ENCODE peak calls at places on chromosomes 12 and 14, in six cellular contexts. P is trophoblast cell, O is H9, M is IMR-90, Y is neuronal stem cell, C is H1. X is an unnamed sample.

GRCh38 chr12:53049582-53050318 is at the start of gene TNS2:
- DNase-seq in P (no peak), O (peak), M (peak), Y (no peak), C (peak), X (peak)

GRCh38 chr12:92899388-92900001 is 29.6 kb downstream of the EEA1 start:
- DNase-seq in P (peak), O (no peak), M (peak), Y (no peak), C (no peak), X (peak)

GRCh38 chr14:74710477-74710876 is 2.4 kb downstream of the AREL1 start:
- DNase-seq in P (no peak), O (no peak), M (no peak), Y (no peak), C (no peak), X (no peak)

GRCh38 chr12:206746-207440 is 7.1 kb downstream of the SLC6A12 start:
- DNase-seq in P (no peak), O (no peak), M (no peak), Y (no peak), C (no peak), X (no peak)

GRCh38 chr12:47800582-47800981 is 19.1 kb downstream of the HDAC7 start:
- DNase-seq in P (no peak), O (no peak), M (no peak), Y (no peak), C (no peak), X (no peak)

GRCh38 chr12:37543131-37543965 is 773.2 kb upstream of the ALG10B start:
- DNase-seq in P (no peak), O (no peak), M (no peak), Y (no peak), C (no peak), X (no peak)

GRCh38 chr12:4526923-4527546 is 11.7 kb upstream of the RAD51AP1 start:
- DNase-seq in P (peak), O (no peak), M (peak), Y (no peak), C (no peak), X (peak)

GRCh38 chr12:65430571-65431306 is 152.3 kb downstream of the MSRB3 start:
- DNase-seq in P (peak), O (no peak), M (peak), Y (no peak), C (no peak), X (peak)

GRCh38 chr12:63124778-63125177 is 26.2 kb downstream of the AVPR1A start:
- DNase-seq in P (no peak), O (no peak), M (no peak), Y (no peak), C (no peak), X (no peak)

GRCh38 chr14:95361373-95362179 is 41.9 kb upstream of the CLMN start:
- DNase-seq in P (peak), O (peak), M (no peak), Y (no peak), C (peak), X (no peak)

GRCh38 chr12:47156167-47156736 is 76.5 kb upstream of the AMIGO2 start:
- DNase-seq in P (peak), O (no peak), M (peak), Y (no peak), C (no peak), X (peak)

GRCh38 chr12:71456990-71457389 is 17.4 kb downstream of the LGR5 start:
- DNase-seq in P (no peak), O (no peak), M (no peak), Y (no peak), C (no peak), X (no peak)

GRCh38 chr12:7512528-7512927 is 9.0 kb upstream of the CD163 start:
- DNase-seq in P (peak), O (peak), M (peak), Y (no peak), C (no peak), X (peak)

GRCh38 chr12:83057436-83057835 is 370.7 kb downstream of the TMTC2 start:
- DNase-seq in P (no peak), O (no peak), M (no peak), Y (no peak), C (no peak), X (no peak)

GRCh38 chr12:69492739-69493138 is 22.6 kb downstream of the FRS2 start:
- DNase-seq in P (no peak), O (no peak), M (no peak), Y (no peak), C (no peak), X (no peak)

GRCh38 chr14:89249296-89249565 is 167.8 kb downstream of the FOXN3 start:
- DNase-seq in P (peak), O (peak), M (peak), Y (no peak), C (no peak), X (no peak)

GRCh38 chr14:73136387-73137221 is at the start of gene PSEN1:
- DNase-seq in P (peak), O (peak), M (peak), Y (peak), C (peak), X (peak)

GRCh38 chr14:91350813-91351507 is 66.7 kb downstream of the CCDC88C start:
- DNase-seq in P (no peak), O (no peak), M (no peak), Y (no peak), C (no peak), X (no peak)

GRCh38 chr14:102949062-102949800 is 26.8 kb downstream of the AMN start:
- DNase-seq in P (peak), O (no peak), M (peak), Y (no peak), C (no peak), X (peak)

GRCh38 chr12:100267603-100268281 is 765 bp downstream of the SCYL2 start:
- DNase-seq in P (peak), O (no peak), M (peak), Y (peak), C (peak), X (peak)

GRCh38 chr12:43104524-43104923 is 447.5 kb downstream of the ADAMTS20 start:
- DNase-seq in P (no peak), O (no peak), M (peak), Y (no peak), C (no peak), X (no peak)

GRCh38 chr12:1907652-1908611 is 10.5 kb downstream of the CACNA2D4 start:
- DNase-seq in P (peak), O (peak), M (no peak), Y (no peak), C (peak), X (no peak)

GRCh38 chr14:72892879-72893635 is 844 bp downstream of the DPF3 start:
- DNase-seq in P (peak), O (no peak), M (no peak), Y (no peak), C (peak), X (peak)

GRCh38 chr14:102356280-102356679 is 6.4 kb downstream of the CINP start:
- DNase-seq in P (no peak), O (no peak), M (no peak), Y (no peak), C (no peak), X (no peak)

GRCh38 chr12:94807951-94808350 is 157.6 kb upstream of the TMCC3 start:
- DNase-seq in P (no peak), O (no peak), M (no peak), Y (no peak), C (no peak), X (no peak)

GRCh38 chr14:58645641-58646040 is 7.9 kb downstream of the DACT1 start:
- DNase-seq in P (no peak), O (no peak), M (no peak), Y (no peak), C (no peak), X (no peak)

GRCh38 chr14:37573355-37573754 is 21.7 kb downstream of the FOXA1 start:
- DNase-seq in P (no peak), O (no peak), M (no peak), Y (no peak), C (no peak), X (no peak)

GRCh38 chr12:94534761-94535613 is 75.3 kb upstream of the CEP83 start:
- DNase-seq in P (no peak), O (no peak), M (no peak), Y (peak), C (no peak), X (no peak)

GRCh38 chr12:71710276-71711125 is 24.6 kb downstream of the TMEM19 start:
- DNase-seq in P (peak), O (no peak), M (peak), Y (no peak), C (no peak), X (peak)

GRCh38 chr12:76226397-76226796 is 121.8 kb downstream of the BBS10 start:
- DNase-seq in P (no peak), O (no peak), M (peak), Y (no peak), C (no peak), X (peak)

GRCh38 chr12:18753481-18754117 is 15.7 kb downstream of the CAPZA3 start:
- DNase-seq in P (no peak), O (peak), M (peak), Y (peak), C (peak), X (peak)

GRCh38 chr12:612293-612692 is 51.0 kb downstream of the NINJ2 start:
- DNase-seq in P (no peak), O (no peak), M (no peak), Y (no peak), C (no peak), X (no peak)

GRCh38 chr14:64394423-64394822 is 6.3 kb downstream of the MTHFD1 start:
- DNase-seq in P (no peak), O (no peak), M (no peak), Y (no peak), C (no peak), X (no peak)

GRCh38 chr12:49187184-49187583 is 1.7 kb downstream of the TUBA1A start:
- DNase-seq in P (no peak), O (no peak), M (peak), Y (no peak), C (no peak), X (peak)

GRCh38 chr12:72271741-72272661 is at the start of gene TRHDE:
- DNase-seq in P (peak), O (peak), M (peak), Y (peak), C (peak), X (peak)

GRCh38 chr14:24456980-24457379 is 14.4 kb upstream of the SDR39U1 start:
- DNase-seq in P (no peak), O (no peak), M (no peak), Y (no peak), C (no peak), X (no peak)

GRCh38 chr14:104843006-104843405 is 22.1 kb upstream of the CEP170B start:
- DNase-seq in P (no peak), O (no peak), M (no peak), Y (no peak), C (no peak), X (no peak)

GRCh38 chr14:104845834-104846441 is 19.1 kb upstream of the CEP170B start:
- DNase-seq in P (peak), O (no peak), M (no peak), Y (no peak), C (no peak), X (no peak)

GRCh38 chr14:104844306-104845032 is 20.6 kb upstream of the CEP170B start:
- DNase-seq in P (no peak), O (peak), M (no peak), Y (no peak), C (peak), X (no peak)

GRCh38 chr14:104843442-104844305 is 21.4 kb upstream of the CEP170B start:
- DNase-seq in P (peak), O (peak), M (no peak), Y (peak), C (peak), X (no peak)

GRCh38 chr14:104845033-104845666 is 19.9 kb upstream of the CEP170B start:
- DNase-seq in P (no peak), O (no peak), M (no peak), Y (no peak), C (no peak), X (no peak)
- H3K14ac ChIP-seq in P (no peak), O (no peak), M (no peak), Y (no peak), C (no peak), X (no peak)

GRCh38 chr14:40989260-40989659 is 617.4 kb upstream of the LRFN5 start:
- DNase-seq in P (no peak), O (no peak), M (no peak), Y (no peak), C (no peak), X (no peak)

GRCh38 chr14:40983604-40984003 is 623.1 kb upstream of the LRFN5 start:
- DNase-seq in P (no peak), O (no peak), M (peak), Y (no peak), C (no peak), X (no peak)

GRCh38 chr14:40985584-40985983 is 621.1 kb upstream of the LRFN5 start:
- DNase-seq in P (no peak), O (no peak), M (no peak), Y (no peak), C (no peak), X (no peak)

GRCh38 chr14:40987481-40987880 is 619.2 kb upstream of the LRFN5 start:
- DNase-seq in P (no peak), O (no peak), M (no peak), Y (no peak), C (no peak), X (peak)
- H3K14ac ChIP-seq in P (no peak), O (no peak), M (no peak), Y (no peak), C (no peak), X (no peak)

GRCh38 chr12:91836696-91837095 is 308.9 kb downstream of the BTG1 start:
- DNase-seq in P (no peak), O (no peak), M (no peak), Y (no peak), C (no peak), X (no peak)
- H3K14ac ChIP-seq in P (no peak), O (no peak), M (no peak), Y (no peak), C (no peak), X (no peak)

GRCh38 chr14:53796734-53797133 is 159.9 kb downstream of the BMP4 start:
- DNase-seq in P (no peak), O (no peak), M (no peak), Y (no peak), C (no peak), X (no peak)
- H3K14ac ChIP-seq in P (no peak), O (no peak), M (no peak), Y (no peak), C (no peak), X (no peak)